ENCODE peak calls at places on chromosomes 1 and 21, in six cellular contexts. P is neural progenitor cell; J is psoas muscle; E is fibroblast of lung; K is GM23248; F is CD4-positive, CD25-positive, alpha-beta regulatory T cell. S is an unnamed sample.

GRCh38 chr21:46157987-46158451 is 2.6 kb upstream of the FTCD start:
- DNase-seq in K (no peak), E (no peak), P (no peak), J (no peak), F (no peak), S (no peak)

GRCh38 chr1:229769006-229769405 is 143.0 kb downstream of the URB2 start:
- DNase-seq in E (no peak), J (no peak), F (no peak), K (no peak), P (no peak), S (no peak)

GRCh38 chr1:73914994-73915393 is 283.0 kb downstream of the LRRIQ3 start:
- DNase-seq in P (peak; percentile 60), K (no peak), F (no peak), E (no peak), J (no peak), S (no peak)

GRCh38 chr1:22709891-22710687 is 550 bp upstream of the EPHB2 start:
- DNase-seq in J (peak; percentile 81), P (peak; percentile 85), E (peak; percentile 71), K (peak; percentile 81), F (no peak), S (peak; percentile 57)

GRCh38 chr1:53115403-53116306 is 26.8 kb downstream of the SLC1A7 start:
- DNase-seq in E (no peak), F (no peak), J (peak; percentile 23), P (peak; percentile 95), K (no peak), S (no peak)

GRCh38 chr1:246503341-246503740 is 3.7 kb downstream of the SMYD3 start:
- DNase-seq in P (no peak), E (no peak), F (no peak), K (peak; percentile 40), J (no peak), S (no peak)

GRCh38 chr1:44602675-44603610 is 71.3 kb downstream of the TMEM53 start:
- DNase-seq in E (no peak), K (no peak), F (no peak), P (no peak), J (peak; percentile 84), S (no peak)

GRCh38 chr1:246161626-246162025 is 345.5 kb downstream of the SMYD3 start:
- DNase-seq in F (no peak), J (no peak), E (peak; percentile 87), K (peak; percentile 86), P (no peak), S (no peak)

GRCh38 chr1:151773698-151774097 is 10.4 kb upstream of the MRPL9 start:
- DNase-seq in K (peak; percentile 80), E (no peak), P (no peak), J (no peak), F (no peak), S (no peak)

GRCh38 chr1:112297536-112297935 is 98.5 kb upstream of the CTTNBP2NL start:
- DNase-seq in J (no peak), F (no peak), E (no peak), P (no peak), K (peak; percentile 8), S (no peak)

GRCh38 chr21:29080454-29080930 is 7.0 kb upstream of the CCT8 start:
- DNase-seq in E (no peak), P (no peak), J (no peak), K (no peak), F (no peak), S (peak; percentile 54)

GRCh38 chr1:151006331-151007052 is at the start of gene MINDY1:
- DNase-seq in F (no peak), E (peak; percentile 89), K (peak; percentile 93), J (peak; percentile 78), P (peak; percentile 90), S (peak; percentile 67)

GRCh38 chr1:90412563-90412962 is 304.5 kb downstream of the BARHL2 start:
- DNase-seq in E (no peak), J (no peak), K (no peak), F (no peak), P (no peak), S (no peak)

GRCh38 chr1:238892612-238893011 is 493.8 kb upstream of the CHRM3 start:
- DNase-seq in P (no peak), F (no peak), J (no peak), E (no peak), K (peak; percentile 0), S (no peak)

GRCh38 chr1:153946622-153947246 is at the start of gene DENND4B:
- DNase-seq in J (peak; percentile 93), P (peak; percentile 92), F (peak; percentile 73), E (peak; percentile 73), K (peak; percentile 89), S (peak; percentile 92)

GRCh38 chr1:114299331-114300005 is 145.8 kb upstream of the SYT6 start:
- DNase-seq in F (no peak), J (no peak), P (no peak), E (peak; percentile 78), K (no peak), S (no peak)

GRCh38 chr1:5720484-5720883 is 271.7 kb downstream of the NPHP4 start:
- DNase-seq in E (no peak), F (no peak), J (no peak), P (no peak), K (no peak), S (no peak)

GRCh38 chr21:44088401-44088780 is 18.8 kb upstream of the PWP2 start:
- DNase-seq in F (no peak), E (no peak), P (no peak), J (no peak), K (no peak), S (no peak)

GRCh38 chr21:45323487-45324380 is 36.0 kb upstream of the POFUT2 start:
- DNase-seq in E (peak; percentile 75), J (peak; percentile 49), K (peak; percentile 54), P (no peak), F (no peak), S (no peak)

GRCh38 chr21:39182016-39182415 is 1.2 kb downstream of the PSMG1 start:
- DNase-seq in K (peak; percentile 19), E (no peak), F (no peak), J (no peak), P (no peak), S (no peak)

GRCh38 chr1:162732566-162733335 is 57.8 kb upstream of the HSD17B7 start:
- DNase-seq in E (peak; percentile 63), F (no peak), J (no peak), P (no peak), K (no peak), S (no peak)

GRCh38 chr1:11054666-11055065 is 5.2 kb downstream of the SRM start:
- DNase-seq in F (no peak), K (no peak), P (no peak), J (no peak), E (no peak), S (no peak)

GRCh38 chr21:38511662-38512243 is 13.5 kb upstream of the ERG start:
- DNase-seq in P (no peak), J (no peak), K (no peak), E (no peak), F (no peak), S (no peak)

GRCh38 chr1:93296555-93297154 is 49.1 kb upstream of the DR1 start:
- DNase-seq in J (no peak), E (no peak), F (no peak), K (no peak), P (no peak), S (no peak)

GRCh38 chr1:17661546-17662157 is 93.5 kb upstream of the ACTL8 start:
- DNase-seq in P (peak; percentile 90), F (peak; percentile 5), K (peak; percentile 64), J (peak; percentile 81), E (peak; percentile 54), S (peak; percentile 55)

GRCh38 chr1:34739613-34740012 is 15.2 kb upstream of the GJB5 start:
- DNase-seq in E (no peak), F (no peak), K (no peak), J (no peak), P (peak; percentile 63), S (no peak)

GRCh38 chr1:15288173-15288926 is 41.3 kb downstream of the FHAD1 start:
- DNase-seq in J (no peak), P (no peak), E (no peak), F (no peak), K (no peak), S (no peak)

GRCh38 chr21:23789864-23790263 is 1817.4 kb downstream of the MRPL39 start:
- DNase-seq in P (no peak), F (no peak), E (no peak), K (no peak), J (no peak), S (no peak)

GRCh38 chr1:20733361-20733975 is 965 bp upstream of the SH2D5 start:
- DNase-seq in P (no peak), J (no peak), K (no peak), F (no peak), E (no peak), S (no peak)

GRCh38 chr1:92329356-92330129 is 30.7 kb downstream of the RPAP2 start:
- DNase-seq in J (no peak), P (no peak), F (no peak), K (peak; percentile 39), E (peak; percentile 13), S (no peak)

DNA sequence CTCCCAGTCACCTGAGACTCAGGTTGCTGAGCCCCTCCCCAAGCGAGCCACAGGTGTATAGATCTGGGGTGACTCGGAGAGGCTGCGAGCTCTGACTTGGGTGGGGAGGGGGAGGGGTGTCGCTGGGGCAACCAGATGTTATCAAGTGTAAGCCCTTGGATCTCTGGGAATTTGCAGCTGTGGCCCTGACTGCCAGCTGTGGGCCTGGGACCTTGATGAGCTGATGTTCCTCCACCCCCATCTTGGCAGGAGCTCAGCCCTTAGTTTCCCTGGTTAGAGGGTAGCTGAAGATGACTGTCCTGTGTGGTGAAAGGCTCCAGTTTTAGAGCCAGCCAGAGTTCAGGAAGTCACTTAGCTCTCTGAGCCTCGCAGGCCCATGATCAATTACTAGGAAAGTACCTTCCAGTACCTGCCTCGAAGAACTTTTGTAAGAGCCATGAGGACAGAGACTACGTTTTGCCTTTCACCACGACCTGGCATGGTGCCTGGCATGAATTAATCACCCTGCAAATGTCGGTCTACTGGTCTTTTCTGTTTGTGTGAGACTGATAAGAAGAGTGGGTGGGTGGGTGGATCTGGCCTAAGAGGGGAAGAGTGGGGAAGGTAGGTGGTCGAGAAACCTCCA is 55.8 kb downstream of the YARS1 start:
- DNase-seq in F (no peak), K (peak; percentile 84), P (no peak), J (no peak), E (peak; percentile 55), S (peak; percentile 55)
- H3K4me3 ChIP-seq in F (no peak overlapping the region), K (no peak overlapping the region), P (no peak overlapping the region), J (no peak overlapping the region), E (no peak overlapping the region), S (no peak overlapping the region)

GRCh38 chr1:228082260-228082974 is at the start of gene ARF1:
- DNase-seq in P (peak; percentile 98), J (peak; percentile 96), E (peak; percentile 92), F (peak; percentile 94), K (peak; percentile 98), S (peak; percentile 96)
- H3K4me3 ChIP-seq in P (peak within 1 kb of the TSS; percentile 100), J (peak within 1 kb of the TSS; percentile 99), E (peak within 1 kb of the TSS; percentile 77), F (peak within 1 kb of the TSS; percentile 86), K (peak within 1 kb of the TSS; percentile 92), S (peak within 1 kb of the TSS; percentile 91)

GRCh38 chr1:72281637-72282270 is 585 bp downstream of the NEGR1 start:
- DNase-seq in E (no peak), P (no peak), F (no peak), K (peak; percentile 43), J (peak; percentile 40), S (no peak)
- H3K4me3 ChIP-seq in E (peak overlapping the region; percentile 68), P (peak overlapping the region; percentile 69), F (no peak overlapping the region), K (peak overlapping the region; percentile 96), J (peak overlapping the region; percentile 81), S (no peak overlapping the region)

GRCh38 chr1:16369821-16370220 is 2.8 kb downstream of the SZRD1 start:
- DNase-seq in E (no peak), P (no peak), F (no peak), K (no peak), J (no peak), S (no peak)
- H3K4me3 ChIP-seq in E (no peak overlapping the region), P (no peak overlapping the region), F (no peak overlapping the region), K (no peak overlapping the region), J (peak overlapping the region; percentile 88), S (peak overlapping the region; percentile 67)

GRCh38 chr1:235011599-235012435 is 116.8 kb downstream of the TOMM20 start:
- DNase-seq in E (peak; percentile 96), P (no peak), F (peak; percentile 93), K (peak; percentile 100), J (peak; percentile 76), S (peak; percentile 100)
- H3K4me3 ChIP-seq in E (no peak overlapping the region), P (no peak overlapping the region), F (peak overlapping the region; percentile 79), K (no peak overlapping the region), J (no peak overlapping the region), S (peak overlapping the region; percentile 44)